ENCODE peak calls at places on chromosome 12, in eight cellular contexts. Q is GM23338, B is PC-3, U is MM.1S, P is fibroblast of lung, O is SK-N-SH, E is hepatocyte, Z is neural progenitor cell. F is an unnamed sample. For H3K79me2, the result is how much of the 10 kb centered on the place peaks cover.

GRCh38 chr12:67645571-67645970 is 3.0 kb upstream of the DYRK2 start:
- DNase-seq in Q (no peak), B (no peak), U (no peak), P (peak), O (no peak), E (peak), Z (no peak), F (no peak)

GRCh38 chr12:97680751-97681150 is 218.1 kb downstream of the RMST start:
- DNase-seq in Q (no peak), B (no peak), U (no peak), P (no peak), O (no peak), E (no peak), Z (no peak), F (no peak)

GRCh38 chr12:4506430-4506829 is 32.3 kb upstream of the RAD51AP1 start:
- DNase-seq in Q (no peak), B (no peak), U (no peak), P (no peak), O (no peak), E (no peak), Z (no peak), F (no peak)

GRCh38 chr12:19338405-19338804 is 100.9 kb upstream of the AEBP2 start:
- DNase-seq in Q (no peak), B (no peak), U (no peak), P (no peak), O (no peak), E (no peak), Z (no peak), F (no peak)

GRCh38 chr12:18375131-18375530 is 113.8 kb downstream of the PIK3C2G start:
- DNase-seq in Q (no peak), B (no peak), U (no peak), P (no peak), O (no peak), E (no peak), Z (no peak), F (no peak)

GRCh38 chr12:21301-22189 is 45.0 kb upstream of the IQSEC3 start:
- DNase-seq in Q (no peak), B (peak), U (peak), P (no peak), O (no peak), E (no peak), Z (no peak), F (no peak)

GRCh38 chr12:21771311-21771710 is 3.2 kb downstream of the KCNJ8 start:
- DNase-seq in Q (no peak), B (peak), U (no peak), P (no peak), O (no peak), E (no peak), Z (no peak), F (no peak)

GRCh38 chr12:32944195-32944594 is 47.6 kb upstream of the PKP2 start:
- DNase-seq in Q (no peak), B (peak), U (no peak), P (no peak), O (no peak), E (no peak), Z (no peak), F (no peak)

GRCh38 chr12:96400631-96401060 is 407 bp upstream of the CDK17 start:
- DNase-seq in Q (no peak), B (peak), U (no peak), P (peak), O (no peak), E (no peak), Z (no peak), F (no peak)

GRCh38 chr12:38745601-38746000 is 159.8 kb downstream of the CPNE8 start:
- DNase-seq in Q (peak), B (no peak), U (no peak), P (no peak), O (no peak), E (no peak), Z (peak), F (no peak)

GRCh38 chr12:46266869-46267617 is 1.8 kb downstream of the SLC38A1 start:
- DNase-seq in Q (peak), B (peak), U (peak), P (peak), O (peak), E (peak), Z (peak), F (peak)

GRCh38 chr12:91009319-91009950 is 4.7 kb upstream of the EPYC start:
- DNase-seq in Q (no peak), B (peak), U (peak), P (peak), O (no peak), E (no peak), Z (no peak), F (no peak)

GRCh38 chr12:131830335-131831020 is 2.3 kb downstream of the MMP17 start:
- DNase-seq in Q (peak), B (peak), U (peak), P (peak), O (peak), E (peak), Z (peak), F (no peak)

GRCh38 chr12:46401703-46402102 is 29.1 kb upstream of the SLC38A2 start:
- DNase-seq in Q (peak), B (no peak), U (no peak), P (peak), O (no peak), E (peak), Z (no peak), F (peak)

GRCh38 chr12:54376596-54377468 is 7.7 kb downstream of the ZNF385A start:
- DNase-seq in Q (no peak), B (no peak), U (no peak), P (no peak), O (no peak), E (no peak), Z (no peak), F (no peak)

GRCh38 chr12:6026998-6027397 is 81.9 kb upstream of the ANO2 start:
- DNase-seq in Q (no peak), B (no peak), U (no peak), P (no peak), O (no peak), E (no peak), Z (no peak), F (no peak)

GRCh38 chr12:89019439-89020120 is 332.7 kb downstream of the DUSP6 start:
- DNase-seq in Q (peak), B (peak), U (peak), P (peak), O (peak), E (peak), Z (peak), F (peak)

GRCh38 chr12:579450-580110 is 83.7 kb downstream of the NINJ2 start:
- DNase-seq in Q (no peak), B (no peak), U (no peak), P (no peak), O (no peak), E (no peak), Z (peak), F (no peak)

GRCh38 chr12:107126688-107127481 is 33.5 kb upstream of the CRY1 start:
- DNase-seq in Q (peak), B (peak), U (no peak), P (no peak), O (peak), E (peak), Z (no peak), F (no peak)

GRCh38 chr12:120316798-120317257 is 10.8 kb downstream of the PLA2G1B start:
- DNase-seq in Q (no peak), B (peak), U (no peak), P (no peak), O (no peak), E (no peak), Z (no peak), F (no peak)

GRCh38 chr12:103855036-103855712 is 14.1 kb upstream of the NT5DC3 start:
- DNase-seq in Q (no peak), B (peak), U (no peak), P (peak), O (no peak), E (no peak), Z (no peak), F (no peak)

GRCh38 chr12:132197581-132198281 is 53.5 kb downstream of the NOC4L start:
- DNase-seq in Q (no peak), B (no peak), U (no peak), P (peak), O (no peak), E (no peak), Z (no peak), F (no peak)

GRCh38 chr12:111215891-111216290 is 153.0 kb downstream of the PHETA1 start:
- DNase-seq in Q (no peak), B (no peak), U (no peak), P (no peak), O (no peak), E (no peak), Z (no peak), F (no peak)

GRCh38 chr12:14048949-14049545 is 67.6 kb upstream of the GRIN2B start:
- DNase-seq in Q (no peak), B (no peak), U (no peak), P (no peak), O (no peak), E (no peak), Z (no peak), F (no peak)

GRCh38 chr12:127539499-127539898 is 727.5 kb upstream of the TMEM132C start:
- DNase-seq in Q (peak), B (no peak), U (no peak), P (no peak), O (peak), E (no peak), Z (peak), F (no peak)

GRCh38 chr12:123270380-123271181 is 1.1 kb downstream of the CDK2AP1 start:
- DNase-seq in Q (peak), B (no peak), U (no peak), P (peak), O (peak), E (peak), Z (peak), F (peak)

GRCh38 chr12:123491056-123491455 is 33.1 kb downstream of the SNRNP35 start:
- DNase-seq in Q (no peak), B (no peak), U (no peak), P (no peak), O (no peak), E (no peak), Z (no peak), F (no peak)

GRCh38 chr12:51218607-51219161 is 822 bp upstream of the POU6F1 start:
- DNase-seq in Q (peak), B (no peak), U (no peak), P (no peak), O (no peak), E (peak), Z (peak), F (no peak)

GRCh38 chr12:96401061-96401871 is 1.0 kb upstream of the CDK17 start:
- DNase-seq in Q (peak), B (peak), U (peak), P (peak), O (peak), E (peak), Z (peak), F (peak)

GRCh38 chr12:109307051-109307450 is 2.0 kb downstream of the FOXN4 start:
- DNase-seq in Q (no peak), B (no peak), U (no peak), P (no peak), O (peak), E (peak), Z (no peak), F (no peak)

GRCh38 chr12:25992026-25992782 is 33.7 kb downstream of the RASSF8 start:
- DNase-seq in Q (no peak), B (peak), U (no peak), P (no peak), O (no peak), E (no peak), Z (no peak), F (no peak)

GRCh38 chr12:15278816-15279658 is 43.3 kb upstream of the PTPRO start:
- DNase-seq in Q (no peak), B (peak), U (peak), P (peak), O (peak), E (peak), Z (no peak), F (no peak)

GRCh38 chr12:98653866-98654493 is 8.9 kb downstream of the APAF1 start:
- DNase-seq in Q (peak), B (peak), U (peak), P (peak), O (peak), E (peak), Z (peak), F (no peak)

GRCh38 chr12:45879363-45879895 is 110.9 kb downstream of the SCAF11 start:
- DNase-seq in Q (no peak), B (no peak), U (peak), P (no peak), O (no peak), E (no peak), Z (no peak), F (no peak)

GRCh38 chr12:7588703-7589329 is 76.9 kb downstream of the APOBEC1 start:
- DNase-seq in Q (peak), B (peak), U (peak), P (peak), O (peak), E (peak), Z (peak), F (peak)

GRCh38 chr12:6745751-6746525 is 7.0 kb downstream of the MLF2 start:
- DNase-seq in Q (no peak), B (no peak), U (no peak), P (no peak), O (no peak), E (no peak), Z (no peak), F (no peak)

GRCh38 chr12:40691913-40692616 is at the start of gene CNTN1:
- DNase-seq in Q (peak), B (no peak), U (peak), P (peak), O (peak), E (peak), Z (peak), F (no peak)

DNA sequence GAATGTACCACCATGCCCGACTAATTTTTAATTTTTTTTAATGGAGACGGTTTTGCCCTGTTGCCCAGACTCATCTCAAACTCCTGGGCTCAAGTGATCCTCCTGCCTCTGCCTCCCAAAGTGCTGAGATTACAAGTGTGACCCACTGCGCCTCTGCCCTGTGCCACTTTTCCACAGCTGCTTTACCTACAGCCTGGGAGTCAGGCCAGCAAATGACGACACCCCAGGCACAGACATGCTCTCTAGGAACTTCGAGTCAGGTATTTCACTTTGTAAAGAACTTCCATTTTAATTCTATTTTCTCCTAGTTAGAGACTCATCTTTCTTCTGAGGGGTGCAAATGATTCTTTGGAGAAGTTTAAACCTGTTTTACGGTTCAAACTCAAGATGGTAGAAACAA is 89.0 kb downstream of the ETV6 start:
- DNase-seq in Q (no peak), B (no peak), U (no peak), P (no peak), O (no peak), E (no peak), Z (no peak), F (no peak)
- H3K79me2 ChIP-seq in Q (under half), B (under half), U (under half), P (under half), O (half or more), E (half or more), Z (under half), F (half or more)

GRCh38 chr12:116046039-116046438 is 231.5 kb downstream of the MED13L start:
- DNase-seq in Q (no peak), B (no peak), U (peak), P (no peak), O (no peak), E (no peak), Z (no peak), F (no peak)
- H3K79me2 ChIP-seq in Q (under half), B (half or more), U (half or more), P (under half), O (half or more), E (half or more), Z (half or more), F (half or more)

GRCh38 chr12:50186667-50187066 is 19.5 kb upstream of the CERS5 start:
- DNase-seq in Q (no peak), B (no peak), U (no peak), P (no peak), O (no peak), E (no peak), Z (no peak), F (no peak)

GRCh38 chr12:50188280-50188781 is 21.2 kb upstream of the CERS5 start:
- DNase-seq in Q (no peak), B (no peak), U (no peak), P (no peak), O (no peak), E (peak), Z (no peak), F (no peak)

GRCh38 chr12:50188875-50189575 is 21.9 kb upstream of the CERS5 start:
- DNase-seq in Q (no peak), B (no peak), U (peak), P (no peak), O (no peak), E (peak), Z (no peak), F (no peak)

GRCh38 chr12:50185975-50186663 is 18.9 kb upstream of the CERS5 start:
- DNase-seq in Q (no peak), B (peak), U (no peak), P (no peak), O (no peak), E (no peak), Z (no peak), F (no peak)

GRCh38 chr12:50187084-50187900 is 20.1 kb upstream of the CERS5 start:
- DNase-seq in Q (no peak), B (no peak), U (peak), P (peak), O (no peak), E (no peak), Z (no peak), F (no peak)
- H3K79me2 ChIP-seq in Q (under half), B (under half), U (under half), P (under half), O (half or more), E (under half), Z (under half), F (under half)

GRCh38 chr12:105348142-105348541 is 17.7 kb downstream of the C12orf75 start:
- DNase-seq in Q (no peak), B (no peak), U (no peak), P (no peak), O (no peak), E (no peak), Z (no peak), F (no peak)

GRCh38 chr12:105351523-105351922 is 21.0 kb downstream of the C12orf75 start:
- DNase-seq in Q (no peak), B (no peak), U (peak), P (no peak), O (no peak), E (no peak), Z (no peak), F (peak)

GRCh38 chr12:105352049-105352448 is 21.6 kb downstream of the C12orf75 start:
- DNase-seq in Q (no peak), B (no peak), U (peak), P (no peak), O (no peak), E (no peak), Z (no peak), F (peak)

GRCh38 chr12:105347486-105347885 is 17.0 kb downstream of the C12orf75 start:
- DNase-seq in Q (no peak), B (no peak), U (no peak), P (no peak), O (no peak), E (no peak), Z (peak), F (no peak)

DNA sequence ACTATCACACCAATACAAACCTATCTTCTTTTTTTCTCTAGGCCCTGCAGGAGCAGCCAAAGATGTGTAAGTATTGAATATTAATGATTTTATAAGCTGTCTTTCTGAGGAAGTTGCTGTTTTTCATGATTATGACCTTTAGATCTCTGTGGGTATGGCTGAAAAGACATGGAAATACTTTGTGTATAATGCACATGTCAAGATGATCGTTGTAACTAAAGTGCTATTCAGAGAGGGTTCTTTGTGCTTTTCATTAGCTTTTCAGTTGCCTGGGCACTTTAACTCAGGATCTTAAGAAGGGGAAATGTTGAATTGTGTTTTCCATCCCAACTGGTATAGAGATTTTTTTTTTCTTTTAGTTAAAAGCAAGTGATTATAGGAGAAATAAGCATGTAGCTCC is 18.1 kb downstream of the C12orf75 start:
- DNase-seq in Q (no peak), B (no peak), U (no peak), P (peak), O (no peak), E (no peak), Z (no peak), F (no peak)
- H3K79me2 ChIP-seq in Q (under half), B (under half), U (under half), P (half or more), O (half or more), E (half or more), Z (under half), F (half or more)

GRCh38 chr12:27560126-27560525 is 36.1 kb downstream of the PPFIBP1 start:
- DNase-seq in Q (no peak), B (no peak), U (no peak), P (no peak), O (no peak), E (no peak), Z (no peak), F (no peak)
- H3K79me2 ChIP-seq in Q (under half), B (half or more), U (under half), P (half or more), O (half or more), E (half or more), Z (under half), F (under half)

GRCh38 chr12:79842630-79843029 is 92.3 kb downstream of the PPP1R12A start:
- DNase-seq in Q (no peak), B (no peak), U (no peak), P (no peak), O (no peak), E (no peak), Z (no peak), F (no peak)

GRCh38 chr12:79844693-79845092 is 90.2 kb downstream of the PPP1R12A start:
- DNase-seq in Q (peak), B (peak), U (no peak), P (peak), O (no peak), E (peak), Z (no peak), F (no peak)

GRCh38 chr12:79850610-79851299 is 84.1 kb downstream of the PPP1R12A start:
- DNase-seq in Q (no peak), B (no peak), U (peak), P (no peak), O (no peak), E (no peak), Z (no peak), F (no peak)

GRCh38 chr12:79848321-79848720 is 86.6 kb downstream of the PPP1R12A start:
- DNase-seq in Q (no peak), B (no peak), U (no peak), P (peak), O (no peak), E (peak), Z (no peak), F (no peak)

DNA sequence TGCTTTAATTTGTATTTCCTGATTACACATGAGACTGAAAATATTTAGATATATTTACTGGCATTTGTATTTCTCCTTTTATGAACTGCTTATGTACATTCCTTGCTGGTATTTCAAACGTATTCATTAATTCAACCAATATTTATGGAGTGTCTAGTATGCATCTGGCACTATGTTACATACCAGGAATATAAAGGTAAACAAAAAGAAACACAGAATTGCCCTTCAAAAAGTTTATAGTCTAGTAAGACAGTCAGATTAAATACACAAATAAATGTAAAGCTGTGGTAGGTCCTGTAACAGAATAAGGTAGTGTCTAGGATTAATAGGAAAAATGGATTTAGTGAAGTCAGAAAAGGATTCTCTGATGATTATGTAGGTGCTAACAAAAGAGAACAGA is 87.5 kb downstream of the PPP1R12A start:
- DNase-seq in Q (no peak), B (no peak), U (no peak), P (no peak), O (no peak), E (no peak), Z (no peak), F (no peak)
- H3K79me2 ChIP-seq in Q (half or more), B (under half), U (half or more), P (under half), O (half or more), E (half or more), Z (under half), F (half or more)

DNA sequence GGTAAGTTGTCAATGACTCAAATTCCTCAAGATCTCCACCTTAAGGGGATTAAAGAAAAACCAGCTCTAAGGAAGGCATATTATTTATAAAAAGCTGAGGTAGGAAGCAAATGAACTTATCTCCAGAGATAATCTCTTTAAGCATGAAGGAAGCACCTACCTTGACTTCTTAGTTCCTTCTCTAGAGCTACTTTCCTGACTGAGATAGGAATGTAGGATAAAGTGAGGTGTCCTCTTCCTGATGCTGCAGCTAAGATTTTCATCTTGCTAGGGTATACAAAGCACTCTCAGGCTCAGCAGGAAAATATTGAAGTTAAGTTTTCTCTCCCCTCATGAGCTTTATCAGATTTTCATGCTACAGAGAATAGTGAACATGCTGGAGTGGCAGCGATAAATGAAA is 163.0 kb upstream of the E2F7 start:
- DNase-seq in Q (no peak), B (no peak), U (no peak), P (no peak), O (no peak), E (no peak), Z (no peak), F (no peak)
- H3K79me2 ChIP-seq in Q (under half), B (under half), U (under half), P (under half), O (under half), E (under half), Z (under half), F (under half)

F was measured in DND-41.